ENCODE peak calls at places on chromosomes 2 and 18, in nine cellular contexts. X is adrenal gland, E is RWPE2, R is transverse colon, Q is IMR-90, W is body of pancreas, O is sigmoid colon, J is tibial artery, G is heart right ventricle. Y is an unnamed sample.

GRCh38 chr2:235191933-235192332 is 240.1 kb downstream of the SH3BP4 start:
- DNase-seq in O (no peak), G (no peak), Q (no peak), W (no peak), J (no peak), R (no peak), X (no peak), E (no peak), Y (no peak)

GRCh38 chr2:197248623-197249022 is 62.0 kb downstream of the ANKRD44 start:
- DNase-seq in X (peak; percentile 29), G (no peak), R (peak; percentile 19), Q (peak; percentile 20), J (no peak), W (no peak), E (no peak), O (no peak), Y (no peak)

GRCh38 chr2:240220371-240220770 is 79.9 kb upstream of the OTOS start:
- DNase-seq in E (no peak), G (no peak), R (no peak), O (no peak), J (no peak), W (peak; percentile 2), Q (peak; percentile 80), X (no peak), Y (no peak)

GRCh38 chr2:105822186-105822585 is 77.5 kb downstream of the NCK2 start:
- DNase-seq in E (no peak), W (no peak), J (no peak), Q (no peak), G (no peak), O (no peak), X (no peak), R (no peak), Y (no peak)

GRCh38 chr2:169300617-169301530 is 61.5 kb downstream of the LRP2 start:
- DNase-seq in Q (no peak), E (no peak), G (no peak), R (no peak), O (no peak), J (no peak), W (no peak), X (no peak), Y (no peak)

GRCh38 chr2:6977095-6977777 is 60.0 kb downstream of the RNF144A start:
- DNase-seq in G (peak; percentile 74), Q (no peak), W (peak; percentile 78), E (no peak), X (peak; percentile 77), R (peak; percentile 70), J (no peak), O (peak; percentile 91), Y (no peak)

GRCh38 chr2:222057249-222058073 is 241.3 kb downstream of the PAX3 start:
- DNase-seq in O (no peak), E (no peak), X (no peak), R (no peak), Q (no peak), J (no peak), W (no peak), G (no peak), Y (no peak)

GRCh38 chr18:45110577-45111506 is 430.2 kb downstream of the SETBP1 start:
- DNase-seq in Q (no peak), O (peak; percentile 70), X (no peak), E (no peak), R (no peak), G (peak; percentile 22), W (no peak), J (peak; percentile 46), Y (no peak)

GRCh38 chr18:45621068-45621511 is 5.8 kb downstream of the SLC14A2 start:
- DNase-seq in Q (peak; percentile 44), O (no peak), E (no peak), J (peak; percentile 50), W (peak; percentile 32), R (peak; percentile 16), G (no peak), X (peak; percentile 30), Y (no peak)

GRCh38 chr2:85920810-85921545 is 32.2 kb upstream of the ST3GAL5 start:
- DNase-seq in X (no peak), J (no peak), Q (peak; percentile 32), O (no peak), W (no peak), G (peak; percentile 29), R (no peak), E (no peak), Y (no peak)

GRCh38 chr2:216833076-216833475 is 26.8 kb downstream of the TNP1 start:
- DNase-seq in E (no peak), G (peak; percentile 51), Q (no peak), O (no peak), W (no peak), J (peak; percentile 48), X (peak; percentile 21), R (no peak), Y (no peak)

GRCh38 chr18:13136056-13136688 is 82.4 kb upstream of the LDLRAD4 start:
- DNase-seq in G (no peak), W (no peak), J (no peak), O (no peak), E (no peak), R (peak; percentile 16), Q (no peak), X (no peak), Y (no peak)

GRCh38 chr2:240431276-240431662 is 4.2 kb upstream of the GPC1 start:
- DNase-seq in G (peak; percentile 6), X (peak; percentile 14), O (peak; percentile 30), J (peak; percentile 16), R (no peak), W (peak; percentile 6), Q (no peak), E (no peak), Y (no peak)

GRCh38 chr2:134392689-134393476 is 139.0 kb downstream of the MGAT5 start:
- DNase-seq in R (no peak), W (no peak), Q (peak; percentile 40), X (no peak), G (no peak), J (no peak), E (no peak), O (no peak), Y (no peak)
- H3K4me3 ChIP-seq in R (no peak overlapping the region), W (no peak overlapping the region), Q (no peak overlapping the region), X (no peak overlapping the region), G (no peak overlapping the region), J (no peak overlapping the region), E (no peak overlapping the region), O (no peak overlapping the region), Y (no peak overlapping the region)

GRCh38 chr2:234024304-234024703 is 26.2 kb upstream of the SPP2 start:
- DNase-seq in J (no peak), O (no peak), G (no peak), R (no peak), E (no peak), W (no peak), Q (no peak), X (no peak), Y (no peak)

GRCh38 chr2:234026111-234026510 is 24.4 kb upstream of the SPP2 start:
- DNase-seq in E (no peak), O (no peak), W (no peak), G (no peak), J (no peak), X (no peak), R (no peak), Q (peak; percentile 13), Y (no peak)

GRCh38 chr2:234027646-234028045 is 22.9 kb upstream of the SPP2 start:
- DNase-seq in J (no peak), W (no peak), O (no peak), R (no peak), G (no peak), X (no peak), Q (no peak), E (no peak), Y (no peak)

GRCh38 chr2:234026693-234027254 is 23.7 kb upstream of the SPP2 start:
- DNase-seq in X (no peak), R (no peak), O (no peak), J (no peak), Q (no peak), E (no peak), G (no peak), W (no peak), Y (no peak)

GRCh38 chr2:234025475-234025874 is 25.0 kb upstream of the SPP2 start:
- DNase-seq in E (no peak), G (no peak), O (no peak), W (no peak), X (no peak), Q (no peak), R (no peak), J (no peak), Y (no peak)
- H3K27me3 ChIP-seq in E (no peaks in the 10 kb centered on the region), G (peaks cover 31% of the 10 kb centered on the region), O (no peaks in the 10 kb centered on the region), W (no peaks in the 10 kb centered on the region), X (no peaks in the 10 kb centered on the region), Q (peaks cover 7% of the 10 kb centered on the region), R (no peaks in the 10 kb centered on the region), J (no peaks in the 10 kb centered on the region), Y (no peaks in the 10 kb centered on the region)

GRCh38 chr2:57726294-57726693 is 320.3 kb upstream of the VRK2 start:
- DNase-seq in E (no peak), W (no peak), R (no peak), G (no peak), Q (no peak), X (no peak), O (no peak), J (no peak), Y (no peak)

GRCh38 chr2:57720728-57721627 is 325.6 kb upstream of the VRK2 start:
- DNase-seq in X (peak; percentile 32), J (no peak), E (no peak), Q (peak; percentile 52), O (no peak), R (peak; percentile 8), W (peak; percentile 35), G (no peak), Y (peak; percentile 27)
- TF ChIP-seq CTCF in X (peak; percentile 70), J (peak; percentile 44), E (peak; percentile 84), Q (peak; percentile 59), O (no peak), R (peak; percentile 42), W (peak; percentile 65), G (peak; percentile 44), Y (peak; percentile 82)

GRCh38 chr2:45669109-45669508 is 17.6 kb downstream of the PRKCE start:
- DNase-seq in W (no peak), Q (peak; percentile 73), G (no peak), J (no peak), R (no peak), E (no peak), X (peak; percentile 47), O (no peak), Y (no peak)

GRCh38 chr2:45670646-45671045 is 19.2 kb downstream of the PRKCE start:
- DNase-seq in X (no peak), W (no peak), Q (no peak), J (no peak), O (no peak), R (no peak), G (no peak), E (no peak), Y (no peak)

GRCh38 chr2:45664635-45665269 is 13.3 kb downstream of the PRKCE start:
- DNase-seq in X (no peak), R (no peak), Q (peak; percentile 29), E (no peak), G (no peak), J (no peak), O (no peak), W (no peak), Y (no peak)

GRCh38 chr2:45672138-45672537 is 20.7 kb downstream of the PRKCE start:
- DNase-seq in Q (no peak), R (no peak), J (no peak), W (no peak), O (no peak), E (no peak), G (no peak), X (no peak), Y (no peak)

DNA sequence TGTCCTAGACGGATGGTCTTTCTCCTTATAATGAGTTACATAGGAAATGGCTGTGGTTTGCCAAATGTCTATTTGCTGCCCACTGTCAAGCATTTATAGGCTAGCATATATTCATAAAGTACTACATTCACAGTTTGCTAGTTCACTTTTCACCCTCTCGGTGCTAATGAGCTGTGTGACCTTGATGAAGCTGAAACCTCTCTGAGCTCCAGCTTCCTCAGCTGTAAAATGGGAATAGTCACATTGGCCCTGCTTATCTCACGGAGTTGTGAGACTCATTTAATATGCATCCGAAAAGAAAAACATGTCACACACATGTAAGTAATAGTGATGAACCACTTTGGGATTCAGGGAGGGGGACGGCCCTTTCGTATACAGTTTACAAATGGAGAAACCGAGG is 17.0 kb downstream of the PRKCE start:
- DNase-seq in W (no peak), E (no peak), J (no peak), Q (no peak), R (no peak), O (no peak), G (no peak), X (no peak), Y (no peak)
- H3K4me3 ChIP-seq in W (no peak overlapping the region), E (no peak overlapping the region), J (no peak overlapping the region), Q (no peak overlapping the region), R (no peak overlapping the region), O (no peak overlapping the region), G (no peak overlapping the region), X (no peak overlapping the region), Y (no peak overlapping the region)